ENCODE peak calls at places on chromosome 1, in seven cellular contexts. One of them, this sample, is unnamed.

GRCh38 chr1:33099290-33100118 is 18.6 kb downstream of the AZIN2 start:
- DNase-seq in suprapubic skin: no peak
- DNase-seq in body of pancreas: peak; percentile 38
- DNase-seq in endothelial cell of umbilical vein: no peak
- DNase-seq in tibial nerve: peak; percentile 57
- DNase-seq in heart left ventricle: no peak
- DNase-seq in esophagus muscularis mucosa: no peak
- DNase-seq in this sample: peak; percentile 63

GRCh38 chr1:210151063-210151672 is 81.4 kb upstream of the SERTAD4 start:
- DNase-seq in suprapubic skin: no peak
- DNase-seq in body of pancreas: no peak
- DNase-seq in endothelial cell of umbilical vein: no peak
- DNase-seq in tibial nerve: no peak
- DNase-seq in heart left ventricle: no peak
- DNase-seq in esophagus muscularis mucosa: no peak
- DNase-seq in this sample: no peak

GRCh38 chr1:167447521-167448136 is 70.7 kb downstream of the CD247 start:
- DNase-seq in suprapubic skin: no peak
- DNase-seq in body of pancreas: peak; percentile 55
- DNase-seq in endothelial cell of umbilical vein: no peak
- DNase-seq in tibial nerve: no peak
- DNase-seq in heart left ventricle: no peak
- DNase-seq in esophagus muscularis mucosa: no peak
- DNase-seq in this sample: peak; percentile 64

GRCh38 chr1:29349871-29350491 is 113.7 kb downstream of the PTPRU start:
- DNase-seq in suprapubic skin: no peak
- DNase-seq in body of pancreas: no peak
- DNase-seq in endothelial cell of umbilical vein: no peak
- DNase-seq in tibial nerve: no peak
- DNase-seq in heart left ventricle: no peak
- DNase-seq in esophagus muscularis mucosa: no peak
- DNase-seq in this sample: no peak

GRCh38 chr1:145719230-145720079 is at the start of gene CD160:
- DNase-seq in suprapubic skin: no peak
- DNase-seq in body of pancreas: no peak
- DNase-seq in endothelial cell of umbilical vein: no peak
- DNase-seq in tibial nerve: no peak
- DNase-seq in heart left ventricle: no peak
- DNase-seq in esophagus muscularis mucosa: no peak
- DNase-seq in this sample: no peak

GRCh38 chr1:243791586-243792267 is 58.3 kb downstream of the AKT3 start:
- DNase-seq in suprapubic skin: no peak
- DNase-seq in body of pancreas: no peak
- DNase-seq in endothelial cell of umbilical vein: peak; percentile 88
- DNase-seq in tibial nerve: peak; percentile 44
- DNase-seq in heart left ventricle: no peak
- DNase-seq in esophagus muscularis mucosa: no peak
- DNase-seq in this sample: peak; percentile 9

GRCh38 chr1:193066606-193067005 is 7.2 kb downstream of the RO60 start:
- DNase-seq in suprapubic skin: no peak
- DNase-seq in body of pancreas: no peak
- DNase-seq in endothelial cell of umbilical vein: no peak
- DNase-seq in tibial nerve: no peak
- DNase-seq in heart left ventricle: no peak
- DNase-seq in esophagus muscularis mucosa: no peak
- DNase-seq in this sample: no peak

GRCh38 chr1:199590708-199591107 is 436.8 kb upstream of the NR5A2 start:
- DNase-seq in suprapubic skin: no peak
- DNase-seq in body of pancreas: no peak
- DNase-seq in endothelial cell of umbilical vein: peak; percentile 54
- DNase-seq in tibial nerve: no peak
- DNase-seq in heart left ventricle: no peak
- DNase-seq in esophagus muscularis mucosa: no peak
- DNase-seq in this sample: no peak

GRCh38 chr1:162011337-162012012 is 12.2 kb downstream of the OLFML2B start:
- DNase-seq in suprapubic skin: no peak
- DNase-seq in body of pancreas: no peak
- DNase-seq in endothelial cell of umbilical vein: no peak
- DNase-seq in tibial nerve: no peak
- DNase-seq in heart left ventricle: no peak
- DNase-seq in esophagus muscularis mucosa: no peak
- DNase-seq in this sample: no peak

GRCh38 chr1:116320846-116321245 is 52.2 kb upstream of the ATP1A1 start:
- DNase-seq in suprapubic skin: no peak
- DNase-seq in body of pancreas: no peak
- DNase-seq in endothelial cell of umbilical vein: no peak
- DNase-seq in tibial nerve: no peak
- DNase-seq in heart left ventricle: no peak
- DNase-seq in esophagus muscularis mucosa: no peak
- DNase-seq in this sample: no peak

GRCh38 chr1:74952786-74953185 is 181.4 kb upstream of the LHX8 start:
- DNase-seq in suprapubic skin: no peak
- DNase-seq in body of pancreas: no peak
- DNase-seq in endothelial cell of umbilical vein: no peak
- DNase-seq in tibial nerve: no peak
- DNase-seq in heart left ventricle: no peak
- DNase-seq in esophagus muscularis mucosa: no peak
- DNase-seq in this sample: no peak

GRCh38 chr1:41286486-41286885 is 44.4 kb upstream of the SCMH1 start:
- DNase-seq in suprapubic skin: no peak
- DNase-seq in body of pancreas: no peak
- DNase-seq in endothelial cell of umbilical vein: no peak
- DNase-seq in tibial nerve: no peak
- DNase-seq in heart left ventricle: no peak
- DNase-seq in esophagus muscularis mucosa: no peak
- DNase-seq in this sample: no peak

GRCh38 chr1:164619006-164619784 is 60.2 kb downstream of the PBX1 start:
- DNase-seq in suprapubic skin: no peak
- DNase-seq in body of pancreas: no peak
- DNase-seq in endothelial cell of umbilical vein: peak; percentile 29
- DNase-seq in tibial nerve: no peak
- DNase-seq in heart left ventricle: no peak
- DNase-seq in esophagus muscularis mucosa: no peak
- DNase-seq in this sample: no peak

GRCh38 chr1:51421961-51422360 is 91.6 kb upstream of the TTC39A start:
- DNase-seq in suprapubic skin: no peak
- DNase-seq in body of pancreas: no peak
- DNase-seq in endothelial cell of umbilical vein: peak; percentile 59
- DNase-seq in tibial nerve: no peak
- DNase-seq in heart left ventricle: no peak
- DNase-seq in esophagus muscularis mucosa: no peak
- DNase-seq in this sample: no peak

GRCh38 chr1:46492871-46493270 is 3.2 kb downstream of the DMBX1 start:
- DNase-seq in suprapubic skin: no peak
- DNase-seq in body of pancreas: no peak
- DNase-seq in endothelial cell of umbilical vein: no peak
- DNase-seq in tibial nerve: no peak
- DNase-seq in heart left ventricle: peak; percentile 46
- DNase-seq in esophagus muscularis mucosa: no peak
- DNase-seq in this sample: no peak

GRCh38 chr1:57079454-57080157 is 113.8 kb upstream of the C8B start:
- DNase-seq in suprapubic skin: no peak
- DNase-seq in body of pancreas: no peak
- DNase-seq in endothelial cell of umbilical vein: no peak
- DNase-seq in tibial nerve: no peak
- DNase-seq in heart left ventricle: no peak
- DNase-seq in esophagus muscularis mucosa: no peak
- DNase-seq in this sample: no peak

GRCh38 chr1:24195874-24196273 is 8.8 kb upstream of the IFNLR1 start:
- DNase-seq in suprapubic skin: peak; percentile 18
- DNase-seq in body of pancreas: no peak
- DNase-seq in endothelial cell of umbilical vein: no peak
- DNase-seq in tibial nerve: no peak
- DNase-seq in heart left ventricle: no peak
- DNase-seq in esophagus muscularis mucosa: no peak
- DNase-seq in this sample: no peak

GRCh38 chr1:200359610-200360163 is 50.1 kb downstream of the ZNF281 start:
- DNase-seq in suprapubic skin: no peak
- DNase-seq in body of pancreas: no peak
- DNase-seq in endothelial cell of umbilical vein: no peak
- DNase-seq in tibial nerve: no peak
- DNase-seq in heart left ventricle: no peak
- DNase-seq in esophagus muscularis mucosa: no peak
- DNase-seq in this sample: no peak

GRCh38 chr1:228920791-228921190 is 185.5 kb downstream of the RHOU start:
- DNase-seq in suprapubic skin: no peak
- DNase-seq in body of pancreas: no peak
- DNase-seq in endothelial cell of umbilical vein: no peak
- DNase-seq in tibial nerve: no peak
- DNase-seq in heart left ventricle: no peak
- DNase-seq in esophagus muscularis mucosa: no peak
- DNase-seq in this sample: no peak

GRCh38 chr1:88117597-88117996 is 566.5 kb upstream of the PKN2 start:
- DNase-seq in suprapubic skin: no peak
- DNase-seq in body of pancreas: no peak
- DNase-seq in endothelial cell of umbilical vein: no peak
- DNase-seq in tibial nerve: no peak
- DNase-seq in heart left ventricle: no peak
- DNase-seq in esophagus muscularis mucosa: no peak
- DNase-seq in this sample: no peak

GRCh38 chr1:99935534-99935933 is 34.3 kb upstream of the SLC35A3 start:
- DNase-seq in suprapubic skin: no peak
- DNase-seq in body of pancreas: no peak
- DNase-seq in endothelial cell of umbilical vein: no peak
- DNase-seq in tibial nerve: no peak
- DNase-seq in heart left ventricle: no peak
- DNase-seq in esophagus muscularis mucosa: no peak
- DNase-seq in this sample: no peak

GRCh38 chr1:94865369-94865768 is 45.2 kb downstream of the SLC44A3 start:
- DNase-seq in suprapubic skin: no peak
- DNase-seq in body of pancreas: peak; percentile 56
- DNase-seq in endothelial cell of umbilical vein: peak; percentile 80
- DNase-seq in tibial nerve: no peak
- DNase-seq in heart left ventricle: no peak
- DNase-seq in esophagus muscularis mucosa: no peak
- DNase-seq in this sample: no peak

GRCh38 chr1:110250749-110251148 is 40.6 kb downstream of the KCNC4 start:
- DNase-seq in suprapubic skin: no peak
- DNase-seq in body of pancreas: no peak
- DNase-seq in endothelial cell of umbilical vein: no peak
- DNase-seq in tibial nerve: no peak
- DNase-seq in heart left ventricle: no peak
- DNase-seq in esophagus muscularis mucosa: no peak
- DNase-seq in this sample: no peak

GRCh38 chr1:151255381-151255780 is 847 bp downstream of the PSMD4 start:
- DNase-seq in suprapubic skin: no peak
- DNase-seq in body of pancreas: no peak
- DNase-seq in endothelial cell of umbilical vein: no peak
- DNase-seq in tibial nerve: no peak
- DNase-seq in heart left ventricle: no peak
- DNase-seq in esophagus muscularis mucosa: no peak
- DNase-seq in this sample: no peak

GRCh38 chr1:151259351-151259750 is 4.8 kb downstream of the PSMD4 start:
- DNase-seq in suprapubic skin: no peak
- DNase-seq in body of pancreas: no peak
- DNase-seq in endothelial cell of umbilical vein: no peak
- DNase-seq in tibial nerve: no peak
- DNase-seq in heart left ventricle: no peak
- DNase-seq in esophagus muscularis mucosa: no peak
- DNase-seq in this sample: no peak

GRCh38 chr1:151251656-151252470 is 2.7 kb upstream of the PSMD4 start:
- DNase-seq in suprapubic skin: no peak
- DNase-seq in body of pancreas: peak; percentile 75
- DNase-seq in endothelial cell of umbilical vein: peak; percentile 72
- DNase-seq in tibial nerve: peak; percentile 87
- DNase-seq in heart left ventricle: no peak
- DNase-seq in esophagus muscularis mucosa: no peak
- DNase-seq in this sample: peak; percentile 66

GRCh38 chr1:151254217-151255213 is at the start of gene PSMD4:
- DNase-seq in suprapubic skin: peak; percentile 97
- DNase-seq in body of pancreas: peak; percentile 95
- DNase-seq in endothelial cell of umbilical vein: peak; percentile 98
- DNase-seq in tibial nerve: peak; percentile 93
- DNase-seq in heart left ventricle: peak; percentile 96
- DNase-seq in esophagus muscularis mucosa: peak; percentile 98
- DNase-seq in this sample: peak; percentile 95
- TF ChIP-seq POLR2A in suprapubic skin: no peak
- TF ChIP-seq POLR2A in body of pancreas: peak; percentile 88
- TF ChIP-seq POLR2A in endothelial cell of umbilical vein: peak; percentile 96
- TF ChIP-seq POLR2A in tibial nerve: peak; percentile 85
- TF ChIP-seq POLR2A in heart left ventricle: peak; percentile 86
- TF ChIP-seq POLR2A in esophagus muscularis mucosa: peak; percentile 81
- TF ChIP-seq POLR2A in this sample: peak; percentile 86

GRCh38 chr1:26023826-26024225 is 2.3 kb downstream of the EXTL1 start:
- DNase-seq in suprapubic skin: no peak
- DNase-seq in body of pancreas: no peak
- DNase-seq in endothelial cell of umbilical vein: no peak
- DNase-seq in tibial nerve: no peak
- DNase-seq in heart left ventricle: peak; percentile 7
- DNase-seq in esophagus muscularis mucosa: no peak
- DNase-seq in this sample: no peak
- H3K27ac ChIP-seq in suprapubic skin: no peak overlapping the region
- H3K27ac ChIP-seq in body of pancreas: no peak overlapping the region
- H3K27ac ChIP-seq in endothelial cell of umbilical vein: no peak overlapping the region
- H3K27ac ChIP-seq in tibial nerve: peak overlapping the region; percentile 55
- H3K27ac ChIP-seq in heart left ventricle: no peak overlapping the region
- H3K27ac ChIP-seq in esophagus muscularis mucosa: no peak overlapping the region
- H3K27ac ChIP-seq in this sample: no peak overlapping the region

DNA sequence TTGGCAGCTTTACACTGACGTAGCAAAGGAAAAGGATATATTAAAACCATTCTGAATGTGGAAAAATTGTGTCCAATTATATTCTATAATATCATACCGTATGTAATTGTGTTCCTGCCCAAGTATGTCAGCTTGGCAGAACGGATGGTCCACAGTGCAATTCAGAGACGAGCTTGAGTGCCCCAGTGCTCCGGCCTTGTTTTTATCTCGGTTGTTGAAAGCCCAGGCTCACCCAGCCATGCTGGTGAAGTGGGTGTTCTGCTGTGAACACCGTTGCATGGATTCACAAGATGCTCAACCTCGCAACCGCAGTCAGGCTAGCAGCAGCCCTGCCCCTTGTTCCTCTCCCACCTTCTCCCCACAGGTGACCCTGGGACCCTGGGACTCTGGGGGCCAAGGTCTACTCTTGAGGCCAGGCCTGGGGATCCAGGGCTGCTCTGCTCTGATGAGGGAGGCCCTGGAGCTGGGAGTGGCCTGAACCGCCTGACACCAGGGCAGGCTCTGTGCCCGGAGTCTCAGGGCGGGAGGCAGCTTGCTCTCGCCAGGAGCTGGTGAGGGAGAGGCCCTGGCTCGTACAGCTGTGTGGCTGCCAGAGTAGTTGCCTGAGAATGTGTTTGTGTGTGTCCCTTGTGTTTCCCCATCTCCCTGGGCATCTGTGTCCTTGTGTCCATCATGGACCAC is 11.2 kb downstream of the PTPRF start:
- DNase-seq in suprapubic skin: peak; percentile 87
- DNase-seq in body of pancreas: peak; percentile 94
- DNase-seq in endothelial cell of umbilical vein: no peak
- DNase-seq in tibial nerve: peak; percentile 33
- DNase-seq in heart left ventricle: peak; percentile 74
- DNase-seq in esophagus muscularis mucosa: no peak
- DNase-seq in this sample: peak; percentile 85
- TF ChIP-seq POLR2A in suprapubic skin: no peak
- TF ChIP-seq POLR2A in body of pancreas: no peak
- TF ChIP-seq POLR2A in endothelial cell of umbilical vein: no peak
- TF ChIP-seq POLR2A in tibial nerve: no peak
- TF ChIP-seq POLR2A in heart left ventricle: no peak
- TF ChIP-seq POLR2A in esophagus muscularis mucosa: no peak
- TF ChIP-seq POLR2A in this sample: peak; percentile 46

GRCh38 chr1:244837597-244838258 is 2.3 kb downstream of the COX20 start:
- DNase-seq in suprapubic skin: no peak
- DNase-seq in body of pancreas: no peak
- DNase-seq in endothelial cell of umbilical vein: no peak
- DNase-seq in tibial nerve: no peak
- DNase-seq in heart left ventricle: no peak
- DNase-seq in esophagus muscularis mucosa: no peak
- DNase-seq in this sample: no peak
- H3K27ac ChIP-seq in suprapubic skin: peak overlapping the region; percentile 4
- H3K27ac ChIP-seq in body of pancreas: peak overlapping the region; percentile 98
- H3K27ac ChIP-seq in endothelial cell of umbilical vein: no peak overlapping the region
- H3K27ac ChIP-seq in tibial nerve: no peak overlapping the region
- H3K27ac ChIP-seq in heart left ventricle: peak overlapping the region; percentile 97
- H3K27ac ChIP-seq in esophagus muscularis mucosa: peak overlapping the region; percentile 100
- H3K27ac ChIP-seq in this sample: peak overlapping the region; percentile 99